ENCODE peak calls at places on chromosomes 2 and 18, in six cellular contexts. K, Z, M, X, I and U are unnamed samples.

GRCh38 chr2:159226608-159227007 is 59.9 kb downstream of the WDSUB1 start:
- DNase-seq in K (no peak), Z (no peak), M (no peak), X (no peak), I (no peak), U (no peak)

GRCh38 chr2:149860276-149860921 is 272.8 kb upstream of the MMADHC start:
- DNase-seq in K (peak), Z (no peak), M (peak), X (no peak), I (peak), U (peak)

GRCh38 chr2:100852999-100853908 is 33.3 kb downstream of the NPAS2 start:
- DNase-seq in K (no peak), Z (no peak), M (no peak), X (peak), I (peak), U (no peak)

GRCh38 chr2:155141418-155141817 is 442.9 kb downstream of the KCNJ3 start:
- DNase-seq in K (no peak), Z (no peak), M (no peak), X (peak), I (no peak), U (no peak)

GRCh38 chr2:123086613-123087012 is 938.5 kb upstream of the CNTNAP5 start:
- DNase-seq in K (no peak), Z (no peak), M (no peak), X (no peak), I (no peak), U (no peak)

GRCh38 chr2:189952536-189953109 is 109.9 kb downstream of the MSTN start:
- DNase-seq in K (no peak), Z (no peak), M (no peak), X (no peak), I (no peak), U (no peak)

GRCh38 chr2:116074161-116074560 is 1631.7 kb downstream of the DPP10 start:
- DNase-seq in K (no peak), Z (no peak), M (no peak), X (no peak), I (no peak), U (no peak)

GRCh38 chr2:48948400-48949110 is 193.0 kb upstream of the LHCGR start:
- DNase-seq in K (no peak), Z (no peak), M (no peak), X (no peak), I (no peak), U (no peak)

GRCh38 chr2:70440621-70441020 is 113.0 kb downstream of the TGFA start:
- DNase-seq in K (no peak), Z (no peak), M (no peak), X (no peak), I (no peak), U (no peak)

GRCh38 chr2:71681626-71682025 is 228.3 kb downstream of the DYSF start:
- DNase-seq in K (no peak), Z (no peak), M (no peak), X (no peak), I (no peak), U (no peak)

GRCh38 chr2:176133366-176133765 is 3.9 kb downstream of the HOXD8 start:
- DNase-seq in K (no peak), Z (no peak), M (no peak), X (no peak), I (no peak), U (no peak)

GRCh38 chr2:160144278-160144990 is 55.6 kb downstream of the ITGB6 start:
- DNase-seq in K (no peak), Z (no peak), M (no peak), X (no peak), I (no peak), U (no peak)

GRCh38 chr2:101473911-101474751 is 781 bp downstream of the RFX8 start:
- DNase-seq in K (peak), Z (no peak), M (peak), X (peak), I (peak), U (no peak)

GRCh38 chr2:152176113-152176714 is 651 bp upstream of the STAM2 start:
- DNase-seq in K (no peak), Z (no peak), M (peak), X (no peak), I (peak), U (no peak)

GRCh38 chr2:133266926-133267590 is 301.2 kb downstream of the NCKAP5 start:
- DNase-seq in K (no peak), Z (no peak), M (no peak), X (peak), I (no peak), U (no peak)

GRCh38 chr2:121362776-121363175 is 77.8 kb upstream of the TFCP2L1 start:
- DNase-seq in K (no peak), Z (no peak), M (no peak), X (no peak), I (no peak), U (no peak)

GRCh38 chr2:146869328-146869727 is 975.5 kb upstream of the ACVR2A start:
- DNase-seq in K (no peak), Z (no peak), M (no peak), X (no peak), I (no peak), U (no peak)

GRCh38 chr18:70490008-70490933 is 201.4 kb downstream of the SOCS6 start:
- DNase-seq in K (peak), Z (no peak), M (peak), X (peak), I (peak), U (peak)

GRCh38 chr18:55774505-55774904 is 186.5 kb upstream of the TCF4 start:
- DNase-seq in K (no peak), Z (no peak), M (no peak), X (no peak), I (no peak), U (no peak)

GRCh38 chr18:44117821-44118220 is 562.9 kb upstream of the SETBP1 start:
- DNase-seq in K (no peak), Z (no peak), M (no peak), X (no peak), I (no peak), U (no peak)

GRCh38 chr2:53770264-53770663 is 2.7 kb downstream of the CHAC2 start:
- DNase-seq in K (no peak), Z (no peak), M (no peak), X (no peak), I (no peak), U (no peak)

GRCh38 chr2:86044045-86044444 is 61.6 kb downstream of the POLR1A start:
- DNase-seq in K (no peak), Z (no peak), M (no peak), X (no peak), I (no peak), U (no peak)

GRCh38 chr2:38601463-38602135 is 1.1 kb downstream of the HNRNPLL start:
- DNase-seq in K (no peak), Z (no peak), M (no peak), X (peak), I (peak), U (no peak)

GRCh38 chr2:23423873-23424680 is 39.1 kb downstream of the KLHL29 start:
- DNase-seq in K (no peak), Z (peak), M (no peak), X (no peak), I (no peak), U (no peak)

GRCh38 chr2:215756351-215756731 is 257.0 kb downstream of the MREG start:
- DNase-seq in K (no peak), Z (no peak), M (no peak), X (no peak), I (no peak), U (no peak)

GRCh38 chr2:164903214-164903613 is 52.1 kb downstream of the SLC38A11 start:
- DNase-seq in K (no peak), Z (no peak), M (peak), X (no peak), I (peak), U (peak)

GRCh38 chr2:117980381-117980780 is 33.5 kb downstream of the CCDC93 start:
- DNase-seq in K (no peak), Z (no peak), M (peak), X (no peak), I (peak), U (no peak)

GRCh38 chr2:3864943-3865664 is 161.7 kb downstream of the DCDC2C start:
- DNase-seq in K (no peak), Z (no peak), M (no peak), X (no peak), I (no peak), U (no peak)

GRCh38 chr2:16652296-16653082 is 13.1 kb downstream of the CYRIA start:
- DNase-seq in K (no peak), Z (peak), M (peak), X (no peak), I (peak), U (peak)

GRCh38 chr2:21117688-21118087 is 6.1 kb upstream of the TDRD15 start:
- DNase-seq in K (no peak), Z (no peak), M (no peak), X (no peak), I (no peak), U (no peak)

GRCh38 chr2:168375195-168375798 is 80.8 kb upstream of the CERS6 start:
- DNase-seq in K (no peak), Z (no peak), M (no peak), X (no peak), I (no peak), U (no peak)
- TF ChIP-seq CTCF in K (no peak), Z (no peak), M (peak), X (no peak), I (peak), U (peak)

GRCh38 chr2:43841949-43842865 is 3.4 kb downstream of the ABCG8 start:
- DNase-seq in K (no peak), Z (no peak), M (no peak), X (no peak), I (no peak), U (no peak)

GRCh38 chr2:43840961-43841360 is 2.2 kb downstream of the ABCG8 start:
- DNase-seq in K (no peak), Z (no peak), M (no peak), X (no peak), I (no peak), U (no peak)

GRCh38 chr2:43837831-43838559 is 644 bp downstream of the ABCG5 start:
- DNase-seq in K (no peak), Z (no peak), M (no peak), X (no peak), I (no peak), U (no peak)

GRCh38 chr2:43838560-43839267 is at the start of the genes ABCG5 and ABCG8:
- DNase-seq in K (no peak), Z (no peak), M (no peak), X (no peak), I (no peak), U (no peak)

GRCh38 chr2:43839776-43840564 is 1.2 kb downstream of the ABCG8 start:
- DNase-seq in K (no peak), Z (no peak), M (no peak), X (no peak), I (no peak), U (no peak)
- H3K4me3 ChIP-seq in K (no peak), Z (no peak), M (no peak), X (no peak), I (no peak), U (no peak)

GRCh38 chr2:224613543-224614317 is 28.6 kb upstream of the CUL3 start:
- DNase-seq in K (no peak), Z (no peak), M (no peak), X (no peak), I (no peak), U (no peak)

GRCh38 chr2:224608104-224608503 is 22.9 kb upstream of the CUL3 start:
- DNase-seq in K (no peak), Z (no peak), M (no peak), X (no peak), I (no peak), U (no peak)

GRCh38 chr2:224612581-224612980 is 27.4 kb upstream of the CUL3 start:
- DNase-seq in K (no peak), Z (no peak), M (no peak), X (no peak), I (peak), U (no peak)

GRCh38 chr2:224611938-224612337 is 26.8 kb upstream of the CUL3 start:
- DNase-seq in K (no peak), Z (no peak), M (no peak), X (peak), I (no peak), U (no peak)
- TF ChIP-seq CTCF in K (peak), Z (no peak), M (peak), X (peak), I (no peak), U (no peak)

GRCh38 chr2:29697715-29698114 is 223.7 kb downstream of the ALK start:
- DNase-seq in K (no peak), Z (no peak), M (no peak), X (no peak), I (no peak), U (no peak)
- H3K4me3 ChIP-seq in K (no peak), Z (no peak), M (no peak), X (no peak), I (no peak), U (no peak)

DNA sequence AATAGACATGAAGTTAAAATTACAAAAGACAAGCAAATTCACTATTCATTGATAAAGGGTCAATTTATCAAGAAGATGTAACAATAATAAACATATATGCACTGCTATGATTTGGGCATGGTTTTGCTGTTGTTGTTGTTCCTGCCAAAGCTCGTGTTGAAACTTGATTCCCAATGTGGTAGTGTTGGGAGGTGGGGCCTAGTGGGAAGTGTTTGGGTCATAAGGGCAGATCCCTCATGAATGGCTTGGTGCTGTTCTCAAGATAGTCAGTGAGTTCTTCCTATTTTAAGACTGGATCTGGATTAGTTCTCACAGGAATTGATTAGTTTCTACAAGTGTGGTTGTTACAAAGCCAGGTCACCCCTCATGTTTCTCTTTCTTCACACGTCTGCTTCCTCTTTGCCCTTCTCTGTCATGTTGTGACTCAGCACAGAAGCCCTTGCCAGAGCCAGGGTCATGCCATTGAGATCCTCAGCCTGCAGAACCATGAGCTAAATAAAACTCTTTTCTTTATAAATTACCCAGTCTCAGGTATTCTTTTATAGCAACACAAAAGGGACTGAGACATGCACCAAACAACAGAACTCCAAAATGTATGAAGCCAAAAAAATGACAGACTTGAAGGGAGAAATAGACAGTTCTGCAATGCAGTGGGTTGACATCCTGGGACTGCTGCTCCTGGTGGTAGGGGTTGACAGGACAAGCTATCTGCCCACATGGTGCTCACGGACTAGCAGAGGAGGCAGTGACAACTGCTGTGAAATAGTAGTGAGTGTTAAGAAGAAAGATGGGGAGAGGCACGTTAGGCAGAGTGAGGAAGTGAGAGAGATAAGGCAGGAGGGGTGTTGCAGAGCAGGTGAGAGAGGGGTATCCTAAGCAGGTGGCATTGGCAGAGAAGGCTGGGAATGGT is 18.6 kb upstream of the SKA1 start:
- DNase-seq in K (no peak), Z (no peak), M (peak), X (peak), I (peak), U (no peak)
- TF ChIP-seq CTCF in K (no peak), Z (no peak), M (peak), X (no peak), I (peak), U (peak)

DNA sequence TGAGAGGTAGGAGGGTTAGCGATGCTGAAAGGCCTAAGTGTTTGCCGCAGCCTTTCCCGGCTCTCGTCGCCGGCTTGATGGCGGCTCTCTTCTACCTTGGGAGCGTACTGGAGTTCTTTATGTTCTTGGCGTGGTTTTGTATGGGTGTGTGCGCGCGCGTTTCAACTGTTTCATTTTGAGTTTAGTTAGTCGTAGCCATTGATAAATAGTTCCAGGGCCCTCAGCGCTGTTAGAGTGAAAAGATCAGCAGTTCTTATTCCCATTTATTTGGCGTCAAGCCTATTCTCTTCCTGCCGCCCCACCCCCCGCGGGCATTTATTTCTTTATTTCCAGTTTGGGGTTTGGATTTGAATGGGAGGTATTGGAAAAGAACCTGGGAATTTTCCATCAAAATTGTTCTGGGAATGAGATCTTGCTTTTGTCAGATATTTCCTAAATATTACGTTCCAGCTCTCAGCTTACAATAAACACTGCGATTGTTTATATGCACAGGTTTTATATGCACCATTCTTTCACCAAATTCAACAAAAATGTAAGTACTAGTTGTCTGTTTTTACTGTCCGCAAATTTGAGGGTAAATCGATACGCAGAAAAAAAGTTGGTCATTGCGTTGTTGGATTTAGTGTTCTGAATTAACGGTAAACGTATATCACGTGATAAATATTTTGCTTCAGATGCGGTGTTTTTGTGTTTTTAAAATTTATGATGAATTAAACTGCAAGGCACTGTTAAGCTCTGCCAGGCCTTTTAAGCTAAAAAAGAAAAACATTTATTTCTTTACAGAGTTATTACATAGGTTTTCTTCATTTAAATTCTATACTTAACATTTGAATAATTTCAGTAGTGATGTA is 963 bp downstream of the CCNT2 start:
- DNase-seq in K (no peak), Z (no peak), M (peak), X (no peak), I (no peak), U (no peak)
- H3K4me3 ChIP-seq in K (peak), Z (peak), M (peak), X (peak), I (peak), U (peak)

GRCh38 chr2:110874565-110875383 is 142.4 kb downstream of the ACOXL start:
- DNase-seq in K (no peak), Z (no peak), M (no peak), X (no peak), I (no peak), U (no peak)

GRCh38 chr2:110878150-110878549 is 145.8 kb downstream of the ACOXL start:
- DNase-seq in K (no peak), Z (no peak), M (no peak), X (no peak), I (no peak), U (no peak)

GRCh38 chr2:110877031-110877827 is 144.9 kb downstream of the ACOXL start:
- DNase-seq in K (no peak), Z (no peak), M (no peak), X (no peak), I (no peak), U (no peak)

GRCh38 chr2:110875384-110875725 is 143.0 kb downstream of the ACOXL start:
- DNase-seq in K (no peak), Z (no peak), M (no peak), X (no peak), I (no peak), U (no peak)

DNA sequence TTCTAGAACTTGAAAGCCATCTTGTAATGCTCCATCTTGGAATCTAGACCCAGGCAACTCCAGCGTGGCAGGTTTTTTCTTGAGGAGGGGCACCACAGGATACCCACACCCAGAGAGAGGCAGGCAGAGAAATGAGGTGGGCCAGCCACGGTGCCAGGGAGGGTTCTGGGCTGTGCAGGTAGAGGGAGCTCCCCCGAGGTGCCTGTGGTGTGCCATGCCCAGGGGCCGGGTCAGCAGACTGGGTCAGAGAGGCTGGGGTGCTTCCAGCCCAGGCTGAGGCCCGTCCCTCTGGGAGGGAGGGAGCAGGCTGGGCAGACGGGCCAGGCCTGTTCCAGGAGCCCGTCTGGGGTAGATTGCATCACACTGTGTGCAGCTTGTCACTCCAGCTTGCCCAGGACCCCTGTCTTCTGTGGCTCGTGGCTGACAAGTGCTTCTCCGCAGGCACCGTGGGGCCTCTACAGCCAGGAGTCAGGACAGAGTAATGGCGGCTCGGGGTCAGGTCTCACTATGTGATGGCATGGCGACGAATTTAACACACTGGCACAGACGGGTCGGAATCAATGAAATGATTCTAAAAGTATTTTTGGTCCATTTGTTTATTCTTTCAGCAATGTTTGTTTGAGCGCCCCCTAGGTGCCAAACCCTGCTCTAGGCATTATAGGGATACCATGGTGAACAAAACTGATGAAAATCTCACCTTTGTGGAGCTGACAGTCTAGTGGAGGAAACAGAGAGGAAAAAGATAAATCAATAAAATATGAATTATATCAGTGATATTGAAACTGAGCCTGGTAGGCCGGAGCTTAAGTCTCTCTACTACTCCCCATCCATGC is 144.0 kb downstream of the ACOXL start:
- DNase-seq in K (no peak), Z (no peak), M (no peak), X (peak), I (no peak), U (no peak)
- TF ChIP-seq CTCF in K (no peak), Z (no peak), M (no peak), X (peak), I (peak), U (no peak)

GRCh38 chr18:63477972-63478371 is 1.2 kb downstream of the SERPINB5 start:
- DNase-seq in K (no peak), Z (no peak), M (no peak), X (no peak), I (no peak), U (no peak)
- H3K4me3 ChIP-seq in K (peak), Z (no peak), M (no peak), X (no peak), I (no peak), U (no peak)